ENCODE peak calls at places on chromosomes 3 and 15, in five cellular contexts. K is K562, Y is IMR-90, Z is HepG2, P is H1. M is an unnamed sample.

GRCh38 chr3:189167027-189167766 is 4.6 kb upstream of the TPRG1 start:
- DNase-seq in K (no peak), Y (no peak), Z (no peak), P (no peak), M (peak)

GRCh38 chr3:62376906-62377865 is 3.8 kb upstream of the FEZF2 start:
- DNase-seq in K (no peak), Y (no peak), Z (no peak), P (no peak), M (no peak)

GRCh38 chr15:59249816-59250215 is 43.2 kb downstream of the LDHAL6B start:
- DNase-seq in K (no peak), Y (no peak), Z (no peak), P (no peak), M (no peak)

GRCh38 chr3:66795365-66795764 is 202.7 kb upstream of the KBTBD8 start:
- DNase-seq in K (no peak), Y (peak), Z (no peak), P (no peak), M (no peak)

GRCh38 chr15:100180921-100181320 is 160.9 kb downstream of the ADAMTS17 start:
- DNase-seq in K (no peak), Y (no peak), Z (no peak), P (no peak), M (no peak)

GRCh38 chr3:23712656-23713559 is 92.8 kb upstream of the UBE2E1 start:
- DNase-seq in K (no peak), Y (peak), Z (no peak), P (peak), M (peak)

GRCh38 chr3:66572938-66573710 is 72.3 kb upstream of the LRIG1 start:
- DNase-seq in K (peak), Y (no peak), Z (peak), P (peak), M (peak)

GRCh38 chr3:13104511-13104910 is 31.3 kb upstream of the IQSEC1 start:
- DNase-seq in K (no peak), Y (no peak), Z (no peak), P (no peak), M (no peak)

GRCh38 chr3:72299823-72300222 is 514.9 kb upstream of the PROK2 start:
- DNase-seq in K (no peak), Y (no peak), Z (no peak), P (no peak), M (no peak)

GRCh38 chr15:45409596-45409995 is 31.3 kb upstream of the GATM start:
- DNase-seq in K (no peak), Y (no peak), Z (no peak), P (no peak), M (no peak)

GRCh38 chr3:59131016-59131771 is 81.4 kb upstream of the CFAP20DC start:
- DNase-seq in K (no peak), Y (no peak), Z (no peak), P (no peak), M (no peak)

GRCh38 chr15:93001156-93001555 is 87.9 kb downstream of the RGMA start:
- DNase-seq in K (no peak), Y (peak), Z (no peak), P (no peak), M (no peak)

GRCh38 chr3:50971487-50971924 is 296.8 kb downstream of the DOCK3 start:
- DNase-seq in K (peak), Y (peak), Z (peak), P (no peak), M (peak)

GRCh38 chr3:127762077-127762786 is 60.1 kb downstream of the MGLL start:
- DNase-seq in K (no peak), Y (no peak), Z (no peak), P (no peak), M (no peak)

GRCh38 chr3:100331660-100332059 is 2.9 kb upstream of the NIT2 start:
- DNase-seq in K (no peak), Y (no peak), Z (no peak), P (no peak), M (no peak)

GRCh38 chr15:89797678-89798201 is 16.9 kb downstream of the ANPEP start:
- DNase-seq in K (no peak), Y (no peak), Z (no peak), P (no peak), M (no peak)

GRCh38 chr15:35713733-35714132 is 167.8 kb upstream of the DPH6 start:
- DNase-seq in K (no peak), Y (peak), Z (no peak), P (no peak), M (no peak)

GRCh38 chr15:44812029-44812517 is 75.7 kb downstream of the TRIM69 start:
- DNase-seq in K (no peak), Y (no peak), Z (peak), P (no peak), M (no peak)

GRCh38 chr3:141366285-141367037 is 1.8 kb upstream of the ZBTB38 start:
- DNase-seq in K (peak), Y (peak), Z (peak), P (no peak), M (peak)

GRCh38 chr15:74531144-74531811 is 9.7 kb upstream of the ARID3B start:
- DNase-seq in K (peak), Y (peak), Z (peak), P (no peak), M (no peak)

GRCh38 chr15:74537736-74538135 is 3.3 kb upstream of the ARID3B start:
- DNase-seq in K (no peak), Y (no peak), Z (no peak), P (no peak), M (no peak)

GRCh38 chr15:74540135-74540760 is 772 bp upstream of the ARID3B start:
- DNase-seq in K (no peak), Y (peak), Z (peak), P (no peak), M (no peak)

GRCh38 chr15:74530771-74531143 is 10.3 kb upstream of the ARID3B start:
- DNase-seq in K (no peak), Y (no peak), Z (no peak), P (no peak), M (no peak)

GRCh38 chr15:74535388-74536084 is 5.5 kb upstream of the ARID3B start:
- DNase-seq in K (no peak), Y (peak), Z (no peak), P (no peak), M (no peak)
- TF ChIP-seq MAFK in K (no peak), Y (no peak), Z (no peak), P (no peak), M (no peak)

GRCh38 chr3:117035785-117036184 is 326.2 kb downstream of the TUSC7 start:
- DNase-seq in K (no peak), Y (peak), Z (no peak), P (no peak), M (no peak)

DNA sequence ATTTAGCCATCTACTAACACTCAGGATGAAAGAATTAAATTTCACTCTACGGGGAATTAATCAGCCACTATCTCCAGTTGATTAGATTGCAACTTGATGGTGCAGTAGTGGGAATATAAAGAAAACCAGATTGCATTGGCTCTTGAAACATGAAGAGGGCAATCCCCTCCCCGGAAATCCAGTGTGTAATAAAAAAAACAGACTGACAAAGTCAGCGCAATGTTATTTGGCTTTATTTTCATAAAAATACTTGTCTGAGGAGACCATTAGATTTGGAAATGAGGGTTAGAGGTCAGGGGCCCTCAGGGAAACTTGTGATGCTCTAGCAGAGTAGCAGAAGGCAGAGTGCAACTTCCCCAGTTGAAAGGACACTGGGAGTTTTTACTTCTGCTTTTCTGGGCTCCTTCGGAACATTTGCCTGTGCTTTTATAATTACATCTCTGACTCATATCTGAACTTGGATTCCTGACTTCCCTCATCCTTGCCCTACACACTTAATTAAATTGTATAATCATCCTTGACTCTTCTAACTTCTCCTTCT is 326.8 kb downstream of the TUSC7 start:
- DNase-seq in K (no peak), Y (peak), Z (no peak), P (no peak), M (no peak)
- TF ChIP-seq MAFK in K (no peak), Y (no peak), Z (no peak), P (no peak), M (no peak)

GRCh38 chr3:48738926-48739616 is 22.1 kb upstream of the IP6K2 start:
- DNase-seq in K (no peak), Y (no peak), Z (no peak), P (no peak), M (no peak)
- TF ChIP-seq MAFK in K (no peak), Y (no peak), Z (no peak), P (no peak), M (no peak)

DNA sequence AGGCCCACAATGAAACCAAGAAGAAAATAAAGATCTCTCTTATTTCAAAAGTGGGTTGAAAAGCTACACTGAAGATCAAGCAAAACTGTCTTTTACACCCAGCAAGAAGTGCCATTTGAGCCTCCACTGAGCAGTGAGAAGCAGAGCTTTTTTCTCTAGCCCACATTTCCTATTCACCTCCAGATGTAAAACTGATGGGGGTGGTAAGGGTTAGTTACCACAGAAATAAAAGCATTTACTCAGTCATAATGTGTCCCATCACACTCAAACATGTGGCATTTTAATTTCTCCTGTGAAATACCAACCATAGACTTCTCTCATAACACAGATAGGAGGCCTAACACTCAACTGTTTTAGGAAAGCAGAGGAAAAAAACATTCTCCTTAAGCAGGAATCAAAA is 21.0 kb downstream of the IFT57 start:
- DNase-seq in K (no peak), Y (no peak), Z (no peak), P (no peak), M (no peak)
- TF ChIP-seq MAFK in K (no peak), Y (no peak), Z (no peak), P (no peak), M (no peak)

DNA sequence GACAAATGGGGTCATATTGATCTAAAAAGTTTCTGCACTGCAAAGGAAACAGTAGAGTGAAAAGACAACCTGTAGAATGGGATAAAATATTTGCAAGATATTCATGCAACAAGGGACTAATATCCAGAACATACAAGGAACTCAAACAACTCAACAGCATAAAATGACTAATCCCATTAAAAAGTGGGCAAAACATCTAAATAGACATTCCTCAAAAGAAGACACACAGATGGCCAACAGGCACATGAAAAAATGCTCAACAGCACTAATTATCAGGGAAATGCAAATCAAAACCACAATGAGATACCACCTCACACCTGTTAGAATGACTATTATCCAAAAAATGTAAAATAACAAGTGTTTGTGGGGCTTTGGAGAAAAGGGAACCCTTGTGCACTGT is 8.8 kb downstream of the SLC12A8 start:
- DNase-seq in K (no peak), Y (no peak), Z (no peak), P (no peak), M (no peak)
- TF ChIP-seq MAFK in K (no peak), Y (no peak), Z (no peak), P (no peak), M (no peak)

GRCh38 chr3:184172681-184173373 is 1.8 kb upstream of the AP2M1 start:
- DNase-seq in K (no peak), Y (peak), Z (no peak), P (no peak), M (no peak)
- TF ChIP-seq MAFK in K (no peak), Y (no peak), Z (no peak), P (no peak), M (no peak)

GRCh38 chr3:111769110-111769509 is 90.0 kb upstream of the PHLDB2 start:
- DNase-seq in K (no peak), Y (no peak), Z (peak), P (no peak), M (no peak)

GRCh38 chr3:111768076-111768475 is 91.0 kb upstream of the PHLDB2 start:
- DNase-seq in K (no peak), Y (no peak), Z (no peak), P (no peak), M (no peak)

GRCh38 chr3:111768571-111769100 is 90.4 kb upstream of the PHLDB2 start:
- DNase-seq in K (no peak), Y (peak), Z (peak), P (no peak), M (peak)

GRCh38 chr3:111773484-111773883 is 85.6 kb upstream of the PHLDB2 start:
- DNase-seq in K (no peak), Y (no peak), Z (no peak), P (no peak), M (no peak)

GRCh38 chr3:111769965-111770364 is 89.1 kb upstream of the PHLDB2 start:
- DNase-seq in K (no peak), Y (no peak), Z (no peak), P (no peak), M (no peak)
- TF ChIP-seq MAFK in K (no peak), Y (no peak), Z (no peak), P (no peak), M (no peak)

GRCh38 chr3:123076496-123077418 is 9.9 kb downstream of the PDIA5 start:
- DNase-seq in K (no peak), Y (no peak), Z (no peak), P (no peak), M (no peak)

GRCh38 chr3:123078101-123078500 is 11.3 kb downstream of the PDIA5 start:
- DNase-seq in K (no peak), Y (no peak), Z (no peak), P (no peak), M (no peak)

GRCh38 chr3:123072564-123072963 is 5.7 kb downstream of the PDIA5 start:
- DNase-seq in K (no peak), Y (no peak), Z (no peak), P (no peak), M (no peak)

GRCh38 chr3:123075359-123075758 is 8.5 kb downstream of the PDIA5 start:
- DNase-seq in K (no peak), Y (no peak), Z (peak), P (no peak), M (no peak)

GRCh38 chr3:123076112-123076495 is 9.3 kb downstream of the PDIA5 start:
- DNase-seq in K (no peak), Y (no peak), Z (no peak), P (no peak), M (no peak)
- TF ChIP-seq MAFK in K (no peak), Y (no peak), Z (no peak), P (no peak), M (no peak)

GRCh38 chr3:134008630-134009156 is 21.0 kb downstream of the SLCO2A1 start:
- DNase-seq in K (no peak), Y (peak), Z (no peak), P (no peak), M (no peak)
- TF ChIP-seq MAFK in K (no peak), Y (no peak), Z (no peak), P (no peak), M (no peak)